ENCODE peak calls at places on chromosomes 13 and 19, in five cellular contexts. F is epithelial cell of esophagus, G is GM13976, E is MCF 10A, D is Caco-2. O is an unnamed sample.

GRCh38 chr19:45767410-45767880 is 1.6 kb downstream of the SIX5 start:
- DNase-seq in F (peak; percentile 83), G (no peak), E (peak; percentile 96), D (peak; percentile 72), O (peak; percentile 62)

GRCh38 chr13:41603917-41604316 is 146.6 kb downstream of the RGCC start:
- DNase-seq in F (peak; percentile 96), G (no peak), E (peak; percentile 96), D (no peak), O (peak; percentile 98)

GRCh38 chr19:44839272-44839671 is 6.8 kb upstream of the NECTIN2 start:
- DNase-seq in F (no peak), G (no peak), E (no peak), D (no peak), O (no peak)

GRCh38 chr13:34931572-34931971 is 10.5 kb upstream of the NBEA start:
- DNase-seq in F (peak; percentile 69), G (no peak), E (peak; percentile 80), D (no peak), O (peak; percentile 33)

GRCh38 chr19:45973564-45974338 is at the start of gene NOVA2:
- DNase-seq in F (peak; percentile 47), G (peak; percentile 81), E (peak; percentile 28), D (peak; percentile 68), O (no peak)

GRCh38 chr13:44417876-44418275 is 44.3 kb downstream of the SERP2 start:
- DNase-seq in F (no peak), G (no peak), E (no peak), D (no peak), O (no peak)

GRCh38 chr13:50451609-50452008 is 391.9 kb downstream of the DLEU7 start:
- DNase-seq in F (no peak), G (no peak), E (no peak), D (no peak), O (no peak)

GRCh38 chr19:13212759-13213330 is 62.6 kb downstream of the IER2 start:
- DNase-seq in F (peak; percentile 66), G (peak; percentile 75), E (peak; percentile 84), D (peak; percentile 56), O (peak; percentile 25)

GRCh38 chr19:30584121-30584520 is 211.9 kb downstream of the ZNF536 start:
- DNase-seq in F (no peak), G (no peak), E (no peak), D (no peak), O (no peak)
- TF ChIP-seq CTCF in F (no peak), G (no peak), E (no peak), D (no peak), O (no peak)

GRCh38 chr19:18603255-18603957 is 3.2 kb downstream of the CRLF1 start:
- DNase-seq in F (no peak), G (peak; percentile 53), E (no peak), D (peak; percentile 34), O (no peak)
- TF ChIP-seq CTCF in F (no peak), G (no peak), E (no peak), D (no peak), O (no peak)

GRCh38 chr19:19032420-19033175 is 719 bp downstream of the SUGP2 start:
- DNase-seq in F (peak; percentile 91), G (peak; percentile 95), E (peak; percentile 13), D (peak; percentile 77), O (peak; percentile 81)
- TF ChIP-seq CTCF in F (no peak), G (no peak), E (no peak), D (no peak), O (no peak)

DNA sequence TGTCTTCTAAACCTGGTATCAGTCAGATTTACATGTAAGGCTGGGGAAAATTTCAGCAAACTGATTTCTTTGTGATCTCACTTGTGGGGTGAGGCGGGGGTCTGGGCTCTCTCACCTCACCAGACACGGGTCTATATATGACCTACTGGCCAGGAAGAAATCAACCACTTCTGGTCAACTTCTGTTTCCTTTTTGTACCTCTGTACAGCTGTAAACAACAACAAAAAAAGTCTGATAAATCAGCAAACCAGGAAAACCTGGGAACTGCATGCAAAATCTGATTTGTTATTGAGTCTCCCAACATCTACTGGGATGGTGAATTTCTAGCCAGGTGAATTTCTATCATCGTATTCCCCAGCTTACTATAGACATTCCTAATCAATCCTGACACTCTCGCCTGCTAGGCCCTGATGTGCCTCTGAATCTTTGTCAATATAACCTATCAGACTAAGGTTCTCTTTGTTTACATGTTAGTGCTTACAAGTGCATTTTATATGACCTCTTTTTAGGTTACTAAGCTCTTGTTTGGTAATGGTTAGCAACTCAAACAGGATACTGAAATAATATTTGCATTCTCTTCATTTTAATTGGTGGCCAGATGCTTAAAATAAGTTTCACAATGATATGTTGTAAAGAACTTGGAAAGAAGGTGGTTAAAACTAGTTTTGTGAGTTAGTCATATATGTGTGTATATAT is 77.7 kb downstream of the LRRC63 start:
- DNase-seq in F (peak; percentile 4), G (no peak), E (no peak), D (no peak), O (no peak)
- TF ChIP-seq CTCF in F (no peak), G (no peak), E (no peak), D (no peak), O (no peak)

GRCh38 chr13:83150616-83151307 is 731.5 kb downstream of the SLITRK1 start:
- DNase-seq in F (no peak), G (no peak), E (no peak), D (no peak), O (no peak)
- TF ChIP-seq CTCF in F (no peak), G (no peak), E (no peak), D (no peak), O (no peak)

DNA sequence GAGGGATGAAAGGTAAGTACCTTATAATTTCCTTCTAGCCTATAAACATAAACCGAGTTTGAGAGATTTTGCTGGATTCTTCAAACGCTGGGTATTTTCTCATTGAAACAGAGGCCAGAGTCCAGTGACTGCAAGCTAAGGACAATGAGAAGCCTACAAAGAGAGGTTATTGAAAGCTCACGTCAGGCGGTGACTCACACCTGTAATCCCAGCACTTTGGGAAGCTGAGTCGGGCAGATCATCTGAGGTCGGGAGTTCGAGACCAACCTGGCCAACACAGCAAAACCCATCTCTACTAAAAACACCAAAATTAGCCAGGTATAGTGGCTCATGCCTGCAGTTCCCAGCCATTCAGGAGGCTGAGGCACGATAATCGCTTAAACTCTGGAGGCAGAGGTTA is 15.0 kb upstream of the ZNF69 start:
- DNase-seq in F (no peak), G (no peak), E (no peak), D (no peak), O (no peak)
- TF ChIP-seq CTCF in F (no peak), G (no peak), E (no peak), D (no peak), O (no peak)

GRCh38 chr19:6417713-6418561 is 6.7 kb downstream of the KHSRP start:
- DNase-seq in F (no peak), G (no peak), E (peak; percentile 14), D (peak; percentile 59), O (no peak)
- TF ChIP-seq CTCF in F (peak; percentile 5), G (no peak), E (peak; percentile 24), D (no peak), O (peak; percentile 39)

DNA sequence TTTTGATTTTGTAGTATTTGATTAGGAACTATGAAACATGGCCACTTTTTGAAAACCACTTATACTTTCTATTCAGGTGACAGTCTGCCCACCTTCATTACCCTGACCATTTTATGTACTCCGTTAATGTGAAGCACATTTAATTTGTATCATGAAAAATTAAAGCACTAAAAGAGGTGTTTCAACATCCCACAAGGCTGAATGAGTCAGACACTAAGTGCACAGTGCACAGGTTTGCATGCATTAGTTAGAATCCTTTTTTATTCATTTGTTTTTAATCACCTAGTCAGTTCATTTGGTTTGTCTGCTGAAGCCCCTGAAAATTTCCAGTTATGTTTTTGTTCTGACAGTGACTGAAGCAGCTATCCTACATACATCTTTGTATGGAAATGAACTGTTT is 271.0 kb downstream of the SLITRK5 start:
- DNase-seq in F (peak; percentile 39), G (no peak), E (peak; percentile 40), D (no peak), O (peak; percentile 15)
- TF ChIP-seq CTCF in F (no peak), G (no peak), E (no peak), D (no peak), O (no peak)

GRCh38 chr19:17429661-17430101 is 9.8 kb downstream of the MVB12A start:
- DNase-seq in F (no peak), G (no peak), E (no peak), D (no peak), O (no peak)

GRCh38 chr19:17423429-17424208 is 3.8 kb downstream of the MVB12A start:
- DNase-seq in F (peak; percentile 20), G (no peak), E (peak; percentile 64), D (no peak), O (no peak)

GRCh38 chr19:17420267-17420924 is 549 bp downstream of the MVB12A start:
- DNase-seq in F (peak; percentile 31), G (peak; percentile 57), E (peak; percentile 49), D (peak; percentile 24), O (no peak)

GRCh38 chr19:17421942-17422341 is 2.1 kb downstream of the MVB12A start:
- DNase-seq in F (no peak), G (no peak), E (no peak), D (no peak), O (no peak)

GRCh38 chr19:17424743-17425365 is 5.0 kb downstream of the MVB12A start:
- DNase-seq in F (peak; percentile 36), G (peak; percentile 78), E (peak; percentile 23), D (peak; percentile 65), O (no peak)
- TF ChIP-seq CTCF in F (peak; percentile 61), G (peak; percentile 81), E (peak; percentile 8), D (peak; percentile 18), O (peak; percentile 63)